ENCODE peak calls at places on chromosomes 1 and 21, in ten cellular contexts. One of them, this sample, is unnamed.

GRCh38 chr1:86701731-86702130 is 2.6 kb upstream of the SH3GLB1 start:
- DNase-seq in fibroblast of the aortic adventitia: peak; percentile 49
- DNase-seq in H9: no peak
- DNase-seq in mucosa of descending colon: no peak
- DNase-seq in A549: no peak
- DNase-seq in RWPE1: no peak
- DNase-seq in tibial nerve: no peak
- DNase-seq in tibial artery: no peak
- DNase-seq in progenitor cell of endocrine pancreas: no peak
- DNase-seq in IMR-90: no peak
- DNase-seq in this sample: no peak

GRCh38 chr1:16038620-16038912 is 5.0 kb upstream of the CLCNKB start:
- DNase-seq in fibroblast of the aortic adventitia: no peak
- DNase-seq in H9: no peak
- DNase-seq in mucosa of descending colon: no peak
- DNase-seq in A549: no peak
- DNase-seq in RWPE1: peak; percentile 56
- DNase-seq in tibial nerve: no peak
- DNase-seq in tibial artery: no peak
- DNase-seq in progenitor cell of endocrine pancreas: no peak
- DNase-seq in IMR-90: no peak
- DNase-seq in this sample: no peak

GRCh38 chr1:114216431-114217173 is 62.9 kb upstream of the SYT6 start:
- DNase-seq in fibroblast of the aortic adventitia: no peak
- DNase-seq in H9: no peak
- DNase-seq in mucosa of descending colon: no peak
- DNase-seq in A549: no peak
- DNase-seq in RWPE1: no peak
- DNase-seq in tibial nerve: no peak
- DNase-seq in tibial artery: no peak
- DNase-seq in progenitor cell of endocrine pancreas: no peak
- DNase-seq in IMR-90: no peak
- DNase-seq in this sample: no peak

GRCh38 chr1:162391790-162392563 is 10.4 kb downstream of the C1orf226 start:
- DNase-seq in fibroblast of the aortic adventitia: peak; percentile 63
- DNase-seq in H9: no peak
- DNase-seq in mucosa of descending colon: no peak
- DNase-seq in A549: peak; percentile 65
- DNase-seq in RWPE1: no peak
- DNase-seq in tibial nerve: no peak
- DNase-seq in tibial artery: peak; percentile 47
- DNase-seq in progenitor cell of endocrine pancreas: no peak
- DNase-seq in IMR-90: peak; percentile 58
- DNase-seq in this sample: no peak

GRCh38 chr1:170716835-170717429 is 53.0 kb downstream of the PRRX1 start:
- DNase-seq in fibroblast of the aortic adventitia: no peak
- DNase-seq in H9: no peak
- DNase-seq in mucosa of descending colon: no peak
- DNase-seq in A549: no peak
- DNase-seq in RWPE1: no peak
- DNase-seq in tibial nerve: no peak
- DNase-seq in tibial artery: no peak
- DNase-seq in progenitor cell of endocrine pancreas: no peak
- DNase-seq in IMR-90: no peak
- DNase-seq in this sample: no peak

GRCh38 chr1:114510235-114511047 is 562 bp downstream of the TRIM33 start:
- DNase-seq in fibroblast of the aortic adventitia: peak; percentile 26
- DNase-seq in H9: peak; percentile 46
- DNase-seq in mucosa of descending colon: peak; percentile 72
- DNase-seq in A549: peak; percentile 38
- DNase-seq in RWPE1: peak; percentile 51
- DNase-seq in tibial nerve: peak; percentile 14
- DNase-seq in tibial artery: peak; percentile 70
- DNase-seq in progenitor cell of endocrine pancreas: peak; percentile 38
- DNase-seq in IMR-90: peak; percentile 30
- DNase-seq in this sample: peak; percentile 72

GRCh38 chr1:178706467-178706866 is 18.6 kb upstream of the RALGPS2 start:
- DNase-seq in fibroblast of the aortic adventitia: peak; percentile 77
- DNase-seq in H9: no peak
- DNase-seq in mucosa of descending colon: no peak
- DNase-seq in A549: no peak
- DNase-seq in RWPE1: no peak
- DNase-seq in tibial nerve: no peak
- DNase-seq in tibial artery: no peak
- DNase-seq in progenitor cell of endocrine pancreas: no peak
- DNase-seq in IMR-90: peak; percentile 79
- DNase-seq in this sample: no peak

GRCh38 chr1:73673980-73674379 is 524.0 kb downstream of the LRRIQ3 start:
- DNase-seq in fibroblast of the aortic adventitia: no peak
- DNase-seq in H9: no peak
- DNase-seq in mucosa of descending colon: no peak
- DNase-seq in A549: no peak
- DNase-seq in RWPE1: peak; percentile 13
- DNase-seq in tibial nerve: no peak
- DNase-seq in tibial artery: no peak
- DNase-seq in progenitor cell of endocrine pancreas: no peak
- DNase-seq in IMR-90: no peak
- DNase-seq in this sample: no peak

GRCh38 chr1:24027838-24028468 is 47.8 kb upstream of the SRSF10 start:
- DNase-seq in fibroblast of the aortic adventitia: peak; percentile 83
- DNase-seq in H9: no peak
- DNase-seq in mucosa of descending colon: no peak
- DNase-seq in A549: peak; percentile 52
- DNase-seq in RWPE1: peak; percentile 38
- DNase-seq in tibial nerve: no peak
- DNase-seq in tibial artery: no peak
- DNase-seq in progenitor cell of endocrine pancreas: no peak
- DNase-seq in IMR-90: peak; percentile 73
- DNase-seq in this sample: no peak

GRCh38 chr21:38303300-38303699 is 46.5 kb downstream of the KCNJ15 start:
- DNase-seq in fibroblast of the aortic adventitia: peak; percentile 92
- DNase-seq in H9: no peak
- DNase-seq in mucosa of descending colon: no peak
- DNase-seq in A549: peak; percentile 74
- DNase-seq in RWPE1: peak; percentile 75
- DNase-seq in tibial nerve: peak; percentile 35
- DNase-seq in tibial artery: peak; percentile 93
- DNase-seq in progenitor cell of endocrine pancreas: no peak
- DNase-seq in IMR-90: peak; percentile 88
- DNase-seq in this sample: no peak

GRCh38 chr1:1204425-1204920 is 1.9 kb downstream of the TNFRSF18 start:
- DNase-seq in fibroblast of the aortic adventitia: no peak
- DNase-seq in H9: no peak
- DNase-seq in mucosa of descending colon: peak; percentile 23
- DNase-seq in A549: no peak
- DNase-seq in RWPE1: no peak
- DNase-seq in tibial nerve: no peak
- DNase-seq in tibial artery: no peak
- DNase-seq in progenitor cell of endocrine pancreas: no peak
- DNase-seq in IMR-90: no peak
- DNase-seq in this sample: no peak

GRCh38 chr1:60998786-60999185 is 83.6 kb upstream of the NFIA start:
- DNase-seq in fibroblast of the aortic adventitia: no peak
- DNase-seq in H9: no peak
- DNase-seq in mucosa of descending colon: no peak
- DNase-seq in A549: no peak
- DNase-seq in RWPE1: no peak
- DNase-seq in tibial nerve: no peak
- DNase-seq in tibial artery: no peak
- DNase-seq in progenitor cell of endocrine pancreas: no peak
- DNase-seq in IMR-90: no peak
- DNase-seq in this sample: no peak

GRCh38 chr1:244339776-244340175 is 111.9 kb downstream of the ADSS2 start:
- DNase-seq in fibroblast of the aortic adventitia: no peak
- DNase-seq in H9: peak; percentile 26
- DNase-seq in mucosa of descending colon: no peak
- DNase-seq in A549: no peak
- DNase-seq in RWPE1: no peak
- DNase-seq in tibial nerve: no peak
- DNase-seq in tibial artery: no peak
- DNase-seq in progenitor cell of endocrine pancreas: no peak
- DNase-seq in IMR-90: no peak
- DNase-seq in this sample: no peak

GRCh38 chr1:119310301-119310700 is 58.3 kb upstream of the HAO2 start:
- DNase-seq in fibroblast of the aortic adventitia: no peak
- DNase-seq in H9: no peak
- DNase-seq in mucosa of descending colon: no peak
- DNase-seq in A549: no peak
- DNase-seq in RWPE1: no peak
- DNase-seq in tibial nerve: no peak
- DNase-seq in tibial artery: no peak
- DNase-seq in progenitor cell of endocrine pancreas: no peak
- DNase-seq in IMR-90: no peak
- DNase-seq in this sample: no peak

GRCh38 chr1:119308806-119309205 is 59.8 kb upstream of the HAO2 start:
- DNase-seq in fibroblast of the aortic adventitia: no peak
- DNase-seq in H9: no peak
- DNase-seq in mucosa of descending colon: no peak
- DNase-seq in A549: no peak
- DNase-seq in RWPE1: no peak
- DNase-seq in tibial nerve: no peak
- DNase-seq in tibial artery: no peak
- DNase-seq in progenitor cell of endocrine pancreas: no peak
- DNase-seq in IMR-90: no peak
- DNase-seq in this sample: no peak

GRCh38 chr1:119308130-119308529 is 60.5 kb upstream of the HAO2 start:
- DNase-seq in fibroblast of the aortic adventitia: no peak
- DNase-seq in H9: no peak
- DNase-seq in mucosa of descending colon: no peak
- DNase-seq in A549: no peak
- DNase-seq in RWPE1: no peak
- DNase-seq in tibial nerve: no peak
- DNase-seq in tibial artery: no peak
- DNase-seq in progenitor cell of endocrine pancreas: no peak
- DNase-seq in IMR-90: no peak
- DNase-seq in this sample: no peak
- TF ChIP-seq CTCF in fibroblast of the aortic adventitia: no peak
- TF ChIP-seq CTCF in H9: no peak
- TF ChIP-seq CTCF in mucosa of descending colon: no peak
- TF ChIP-seq CTCF in A549: no peak
- TF ChIP-seq CTCF in RWPE1: no peak
- TF ChIP-seq CTCF in tibial nerve: no peak
- TF ChIP-seq CTCF in tibial artery: no peak
- TF ChIP-seq CTCF in progenitor cell of endocrine pancreas: no peak
- TF ChIP-seq CTCF in IMR-90: no peak
- TF ChIP-seq CTCF in this sample: no peak

DNA sequence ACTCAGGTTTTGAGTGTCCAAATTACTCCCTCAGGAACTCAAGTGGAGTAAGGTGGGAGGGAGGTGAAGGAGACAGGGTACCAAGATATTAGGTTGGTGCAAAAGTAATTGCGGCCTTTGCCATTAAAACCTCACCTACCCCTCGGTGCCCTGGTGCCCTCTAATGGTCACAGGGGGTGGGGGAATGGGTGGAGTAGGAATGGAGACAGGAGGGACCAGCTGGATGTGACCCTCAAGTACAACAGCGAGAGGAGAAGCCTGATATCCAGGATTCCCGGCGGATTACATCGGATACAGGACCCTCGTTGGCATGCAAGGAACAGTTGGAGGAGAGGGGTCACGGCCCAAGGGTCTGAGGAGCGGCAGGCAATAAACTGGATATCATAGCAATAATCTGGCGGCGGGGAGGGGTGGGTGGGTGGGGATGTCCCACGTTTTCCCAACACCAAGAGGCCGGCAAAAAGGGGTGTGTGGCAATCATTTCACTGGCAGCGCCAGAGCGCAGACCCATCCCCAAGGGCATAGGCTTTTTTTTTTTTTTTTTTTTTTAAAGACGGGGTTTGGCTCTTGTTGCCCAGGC is 4.3 kb upstream of the ZBTB7B start:
- DNase-seq in fibroblast of the aortic adventitia: no peak
- DNase-seq in H9: peak; percentile 30
- DNase-seq in mucosa of descending colon: no peak
- DNase-seq in A549: no peak
- DNase-seq in RWPE1: no peak
- DNase-seq in tibial nerve: no peak
- DNase-seq in tibial artery: no peak
- DNase-seq in progenitor cell of endocrine pancreas: no peak
- DNase-seq in IMR-90: no peak
- DNase-seq in this sample: no peak
- TF ChIP-seq CTCF in fibroblast of the aortic adventitia: no peak
- TF ChIP-seq CTCF in H9: peak; percentile 33
- TF ChIP-seq CTCF in mucosa of descending colon: no peak
- TF ChIP-seq CTCF in A549: peak; percentile 7
- TF ChIP-seq CTCF in RWPE1: no peak
- TF ChIP-seq CTCF in tibial nerve: no peak
- TF ChIP-seq CTCF in tibial artery: no peak
- TF ChIP-seq CTCF in progenitor cell of endocrine pancreas: no peak
- TF ChIP-seq CTCF in IMR-90: no peak
- TF ChIP-seq CTCF in this sample: no peak

DNA sequence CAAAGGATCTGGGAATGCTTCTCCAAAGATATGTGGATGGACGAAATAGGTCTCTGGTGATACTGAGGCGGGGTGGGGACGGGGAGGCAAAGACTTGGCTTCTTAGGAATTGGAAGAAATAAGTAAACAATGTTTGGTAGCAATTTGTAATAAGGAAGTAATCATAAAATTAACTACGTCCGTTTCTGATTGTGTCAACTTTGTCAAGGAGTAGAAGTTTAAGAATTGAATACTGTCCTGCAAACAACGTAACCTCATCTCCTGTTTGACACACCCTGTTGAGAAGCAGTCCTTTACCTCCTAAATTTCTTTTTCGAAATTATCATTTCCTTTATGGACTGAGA is 471 bp downstream of the POLR3C start:
- DNase-seq in fibroblast of the aortic adventitia: no peak
- DNase-seq in H9: no peak
- DNase-seq in mucosa of descending colon: no peak
- DNase-seq in A549: no peak
- DNase-seq in RWPE1: peak; percentile 20
- DNase-seq in tibial nerve: no peak
- DNase-seq in tibial artery: no peak
- DNase-seq in progenitor cell of endocrine pancreas: no peak
- DNase-seq in IMR-90: no peak
- DNase-seq in this sample: no peak
- TF ChIP-seq CTCF in fibroblast of the aortic adventitia: no peak
- TF ChIP-seq CTCF in H9: no peak
- TF ChIP-seq CTCF in mucosa of descending colon: no peak
- TF ChIP-seq CTCF in A549: no peak
- TF ChIP-seq CTCF in RWPE1: no peak
- TF ChIP-seq CTCF in tibial nerve: no peak
- TF ChIP-seq CTCF in tibial artery: no peak
- TF ChIP-seq CTCF in progenitor cell of endocrine pancreas: no peak
- TF ChIP-seq CTCF in IMR-90: no peak
- TF ChIP-seq CTCF in this sample: no peak

DNA sequence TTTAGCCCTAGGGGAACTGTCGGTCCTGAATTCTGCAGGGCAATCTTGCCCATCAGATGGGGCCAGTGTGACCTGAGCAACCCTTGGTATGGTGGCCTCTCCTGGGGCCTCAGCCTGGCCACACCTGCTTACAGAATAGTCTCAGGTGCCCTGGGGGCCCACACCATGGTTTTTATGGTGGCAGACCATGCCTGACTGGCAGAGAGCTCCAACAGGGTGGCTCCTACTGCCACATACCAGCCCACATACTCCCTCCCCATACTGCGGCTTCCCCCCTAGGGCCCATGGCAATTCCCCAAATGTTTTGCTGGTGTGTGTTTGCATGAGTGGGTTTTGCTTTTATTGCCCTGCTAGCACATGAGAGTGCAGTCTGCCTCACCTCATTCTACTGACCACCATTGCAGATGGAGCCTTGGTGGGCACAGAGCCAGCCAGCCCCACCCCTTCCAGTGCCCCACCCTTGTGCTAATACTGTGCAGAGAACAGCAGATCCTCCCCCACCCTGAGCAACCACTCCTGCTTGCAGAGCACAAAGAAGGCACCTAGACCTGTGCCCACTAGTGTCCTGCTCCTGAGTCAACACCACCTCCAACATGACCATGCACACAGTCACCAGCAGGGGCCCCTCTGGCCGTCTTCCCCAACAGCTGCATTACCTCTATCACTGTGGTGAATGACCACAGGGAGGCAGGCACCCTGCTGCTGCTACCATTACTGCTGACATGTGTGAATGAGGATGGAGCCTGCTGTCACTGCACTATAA is 86.8 kb downstream of the GDAP2 start:
- DNase-seq in fibroblast of the aortic adventitia: no peak
- DNase-seq in H9: peak; percentile 74
- DNase-seq in mucosa of descending colon: no peak
- DNase-seq in A549: no peak
- DNase-seq in RWPE1: no peak
- DNase-seq in tibial nerve: no peak
- DNase-seq in tibial artery: peak; percentile 48
- DNase-seq in progenitor cell of endocrine pancreas: no peak
- DNase-seq in IMR-90: no peak
- DNase-seq in this sample: no peak
- TF ChIP-seq CTCF in fibroblast of the aortic adventitia: no peak
- TF ChIP-seq CTCF in H9: peak; percentile 58
- TF ChIP-seq CTCF in mucosa of descending colon: no peak
- TF ChIP-seq CTCF in A549: no peak
- TF ChIP-seq CTCF in RWPE1: no peak
- TF ChIP-seq CTCF in tibial nerve: no peak
- TF ChIP-seq CTCF in tibial artery: no peak
- TF ChIP-seq CTCF in progenitor cell of endocrine pancreas: peak; percentile 10
- TF ChIP-seq CTCF in IMR-90: no peak
- TF ChIP-seq CTCF in this sample: no peak